ENCODE peak calls at places on chromosomes 11 and 22, in four cellular contexts. Q is uterus, G is PC-3, V is AG04450. D is an unnamed sample.

GRCh38 chr11:17845431-17845881 is 110.9 kb downstream of the KCNC1 start:
- DNase-seq in Q (no peak), G (peak; percentile 89), V (peak; percentile 56), D (peak; percentile 58)

GRCh38 chr11:35927730-35928129 is 16.1 kb upstream of the LDLRAD3 start:
- DNase-seq in Q (peak; percentile 83), G (peak; percentile 97), V (no peak), D (peak; percentile 69)

GRCh38 chr11:22922672-22923071 is 62.4 kb upstream of the CCDC179 start:
- DNase-seq in Q (no peak), G (no peak), V (no peak), D (no peak)

GRCh38 chr11:104582431-104582830 is 315.8 kb downstream of the CASP12 start:
- DNase-seq in Q (no peak), G (no peak), V (no peak), D (no peak)

GRCh38 chr11:36447514-36447913 is 62.6 kb downstream of the TRAF6 start:
- DNase-seq in Q (no peak), G (peak; percentile 53), V (no peak), D (peak; percentile 39)

GRCh38 chr11:66958232-66958955 is at the start of gene PC:
- DNase-seq in Q (peak; percentile 99), G (peak; percentile 99), V (peak; percentile 100), D (peak; percentile 100)

GRCh38 chr11:65419773-65420481 is 2.7 kb upstream of the NEAT1 start:
- DNase-seq in Q (peak; percentile 96), G (peak; percentile 91), V (no peak), D (peak; percentile 92)

GRCh38 chr11:44443836-44444769 is 121.4 kb upstream of the CD82 start:
- DNase-seq in Q (no peak), G (no peak), V (no peak), D (no peak)

GRCh38 chr11:91871791-91872190 is 352.8 kb upstream of the FAT3 start:
- DNase-seq in Q (no peak), G (peak; percentile 74), V (no peak), D (no peak)

GRCh38 chr11:116702772-116703360 is 69.9 kb downstream of the BUD13 start:
- DNase-seq in Q (no peak), G (peak; percentile 50), V (no peak), D (no peak)

GRCh38 chr11:100932474-100933100 is 197.0 kb downstream of the PGR start:
- DNase-seq in Q (no peak), G (peak; percentile 78), V (no peak), D (no peak)

GRCh38 chr11:86938203-86938899 is 16.8 kb downstream of the FZD4 start:
- DNase-seq in Q (no peak), G (no peak), V (no peak), D (no peak)

GRCh38 chr11:8354622-8355417 is 91.1 kb upstream of the LMO1 start:
- DNase-seq in Q (no peak), G (peak; percentile 32), V (no peak), D (no peak)

GRCh38 chr22:25853078-25853477 is 111.1 kb downstream of the MYO18B start:
- DNase-seq in Q (no peak), G (no peak), V (no peak), D (no peak)

GRCh38 chr11:76629133-76629852 is 41.3 kb downstream of the LRRC32 start:
- DNase-seq in Q (peak; percentile 67), G (no peak), V (no peak), D (no peak)

GRCh38 chr11:69969890-69970784 is 108.0 kb upstream of the ANO1 start:
- DNase-seq in Q (no peak), G (no peak), V (no peak), D (no peak)

GRCh38 chr11:108654994-108655631 is 9.8 kb upstream of the DDX10 start:
- DNase-seq in Q (peak; percentile 27), G (peak; percentile 86), V (no peak), D (no peak)

GRCh38 chr22:45475063-45475747 is 27.5 kb upstream of the FBLN1 start:
- DNase-seq in Q (no peak), G (no peak), V (no peak), D (peak; percentile 80)

GRCh38 chr11:34343153-34343552 is 14.7 kb downstream of the ABTB2 start:
- DNase-seq in Q (no peak), G (peak; percentile 89), V (no peak), D (peak; percentile 65)

GRCh38 chr11:126115253-126115540 is 52.5 kb upstream of the CDON start:
- DNase-seq in Q (no peak), G (peak; percentile 45), V (no peak), D (no peak)

GRCh38 chr22:45429921-45430775 is 16.7 kb downstream of the RIBC2 start:
- DNase-seq in Q (peak; percentile 10), G (no peak), V (no peak), D (no peak)

GRCh38 chr11:96045622-96046456 is 121.9 kb upstream of the MTMR2 start:
- DNase-seq in Q (peak; percentile 59), G (no peak), V (no peak), D (peak; percentile 53)

GRCh38 chr11:117824571-117825537 is at the start of gene FXYD2:
- DNase-seq in Q (peak; percentile 67), G (no peak), V (no peak), D (no peak)

GRCh38 chr11:30879322-30880020 is 293.3 kb upstream of the MPPED2 start:
- DNase-seq in Q (no peak), G (no peak), V (no peak), D (no peak)

GRCh38 chr11:21264125-21264524 is 594.7 kb downstream of the NELL1 start:
- DNase-seq in Q (no peak), G (no peak), V (no peak), D (no peak)

GRCh38 chr11:87604350-87604749 is 566.6 kb downstream of the TMEM135 start:
- DNase-seq in Q (no peak), G (no peak), V (no peak), D (no peak)

GRCh38 chr11:74932797-74933196 is 16.1 kb downstream of the XRRA1 start:
- DNase-seq in Q (no peak), G (peak; percentile 93), V (peak; percentile 59), D (peak; percentile 48)

GRCh38 chr22:17672417-17672991 is 33.9 kb downstream of the BCL2L13 start:
- DNase-seq in Q (no peak), G (peak; percentile 2), V (no peak), D (no peak)

GRCh38 chr11:76288166-76288978 is 82.1 kb upstream of the WNT11 start:
- DNase-seq in Q (no peak), G (no peak), V (no peak), D (no peak)

GRCh38 chr11:79441159-79441875 is 487 bp upstream of the TENM4 start:
- DNase-seq in Q (no peak), G (no peak), V (no peak), D (no peak)

GRCh38 chr22:24051568-24051967 is 40.5 kb downstream of the CABIN1 start:
- DNase-seq in Q (no peak), G (no peak), V (no peak), D (no peak)

GRCh38 chr11:116771935-116772334 is 852 bp downstream of the BUD13 start:
- DNase-seq in Q (no peak), G (no peak), V (no peak), D (no peak)

GRCh38 chr11:124669193-124669592 is 4.3 kb downstream of the SIAE start:
- DNase-seq in Q (peak; percentile 41), G (peak; percentile 76), V (no peak), D (no peak)

GRCh38 chr11:536841-537621 is at the start of gene LRRC56:
- DNase-seq in Q (peak; percentile 60), G (peak; percentile 86), V (peak; percentile 59), D (peak; percentile 14)

GRCh38 chr22:29621761-29622526 is 18.5 kb downstream of the NF2 start:
- DNase-seq in Q (no peak), G (peak; percentile 98), V (peak; percentile 86), D (peak; percentile 76)

GRCh38 chr11:59550842-59551650 is 39.7 kb downstream of the OR4D9 start:
- DNase-seq in Q (peak; percentile 90), G (peak; percentile 95), V (peak; percentile 78), D (peak; percentile 64)
- H3K4me3 ChIP-seq in Q (peak overlapping the region; percentile 78), G (peak overlapping the region; percentile 73), V (peak overlapping the region; percentile 65), D (peak overlapping the region; percentile 80)

GRCh38 chr11:94738746-94739145 is 29.4 kb upstream of the AMOTL1 start:
- DNase-seq in Q (no peak), G (no peak), V (no peak), D (no peak)

GRCh38 chr11:94739331-94739730 is 28.8 kb upstream of the AMOTL1 start:
- DNase-seq in Q (no peak), G (no peak), V (no peak), D (no peak)

GRCh38 chr11:94740975-94741707 is 27.0 kb upstream of the AMOTL1 start:
- DNase-seq in Q (peak; percentile 41), G (peak; percentile 87), V (no peak), D (no peak)

GRCh38 chr11:94742645-94743044 is 25.5 kb upstream of the AMOTL1 start:
- DNase-seq in Q (no peak), G (no peak), V (no peak), D (no peak)

GRCh38 chr11:94740083-94740974 is 27.8 kb upstream of the AMOTL1 start:
- DNase-seq in Q (peak; percentile 53), G (peak; percentile 54), V (no peak), D (no peak)
- H3K4me3 ChIP-seq in Q (peak overlapping the region; percentile 43), G (peak overlapping the region; percentile 76), V (peak overlapping the region; percentile 62), D (peak overlapping the region; percentile 54)

DNA sequence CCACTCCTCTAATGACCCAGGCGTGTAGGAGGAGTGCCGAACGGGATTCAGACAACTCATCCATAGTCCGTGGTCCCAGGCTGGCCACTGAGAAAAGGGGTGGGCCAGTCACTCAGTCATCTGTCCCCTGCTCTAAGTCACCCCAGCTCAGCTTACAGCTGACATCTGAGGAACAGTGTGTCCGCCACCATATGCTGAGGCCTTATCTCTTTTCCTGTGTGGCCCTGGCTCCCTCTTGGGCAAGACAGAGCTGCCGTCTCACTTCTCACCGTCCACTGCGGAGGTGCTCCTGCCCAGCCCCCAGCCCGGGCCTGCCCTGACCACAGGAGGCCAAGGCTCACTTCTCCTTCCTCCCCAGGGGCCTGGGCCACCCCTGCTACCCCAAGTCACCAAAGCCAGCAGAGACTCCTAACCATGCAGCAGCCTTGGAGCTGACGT is 6.8 kb downstream of the CCDC86 start:
- DNase-seq in Q (no peak), G (no peak), V (no peak), D (no peak)
- H3K4me3 ChIP-seq in Q (no peak overlapping the region), G (no peak overlapping the region), V (no peak overlapping the region), D (no peak overlapping the region)

DNA sequence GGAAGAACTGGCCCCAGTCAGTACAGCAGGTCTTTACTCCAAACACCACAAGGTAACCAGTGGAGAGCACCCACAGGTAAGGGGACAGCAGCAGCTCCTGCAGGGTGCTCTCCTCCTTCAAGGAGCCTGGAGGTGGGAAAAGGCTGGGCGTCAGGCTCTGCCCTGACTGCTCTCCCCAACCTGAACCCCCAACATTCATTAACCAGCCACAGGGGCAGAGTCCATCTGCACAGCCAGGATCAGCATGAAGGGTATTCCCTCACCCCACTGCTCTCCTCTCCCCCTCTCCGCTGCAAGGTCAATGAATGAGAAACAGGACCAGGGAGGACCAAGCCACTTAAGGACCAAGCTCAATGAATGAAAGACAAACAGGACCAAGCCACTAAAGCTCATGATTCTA is 3.7 kb downstream of the SLC37A4 start:
- DNase-seq in Q (no peak), G (no peak), V (no peak), D (no peak)
- H3K4me3 ChIP-seq in Q (no peak overlapping the region), G (no peak overlapping the region), V (no peak overlapping the region), D (no peak overlapping the region)

DNA sequence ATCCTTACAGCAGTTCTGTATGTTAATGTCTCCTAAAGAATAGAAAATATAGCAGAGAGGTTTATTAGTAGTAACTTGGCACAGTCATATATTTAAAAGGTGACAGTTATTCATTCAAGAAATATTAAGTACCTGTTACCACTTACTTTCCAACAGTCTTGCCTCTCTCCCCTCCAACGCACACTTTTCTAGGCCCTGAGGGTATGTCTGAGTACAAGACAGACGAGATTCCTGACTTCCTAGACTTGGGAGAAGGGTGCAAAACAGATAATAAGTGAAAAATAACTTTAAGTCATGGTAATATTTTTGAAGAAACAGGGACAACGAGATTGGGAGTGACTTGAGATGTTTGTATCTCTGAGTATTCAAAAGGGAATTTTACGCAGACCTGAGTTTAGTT is 1.6 kb downstream of the EIF3L start:
- DNase-seq in Q (no peak), G (no peak), V (no peak), D (no peak)
- H3K4me3 ChIP-seq in Q (no peak overlapping the region), G (peak overlapping the region; percentile 97), V (no peak overlapping the region), D (no peak overlapping the region)

D was measured in skeletal muscle cell.